ENCODE peak calls at places on chromosomes 3 and 15, in four cellular contexts. One of them, this sample, is unnamed.

GRCh38 chr3:157242836-157243235 is 82.9 kb upstream of the CCNL1 start:
- DNase-seq in K562: no peak
- DNase-seq in stomach: no peak
- DNase-seq in HCT116: no peak
- DNase-seq in this sample: no peak

GRCh38 chr15:48800811-48801460 is 9.9 kb downstream of the CEP152 start:
- DNase-seq in stomach: no peak
- DNase-seq in HCT116: no peak
- DNase-seq in K562: no peak
- DNase-seq in this sample: no peak

GRCh38 chr15:88900982-88901418 is 5.7 kb upstream of the HAPLN3 start:
- DNase-seq in stomach: no peak
- DNase-seq in HCT116: no peak
- DNase-seq in K562: no peak
- DNase-seq in this sample: no peak

GRCh38 chr15:79562538-79563298 is 130.6 kb downstream of the MINAR1 start:
- DNase-seq in K562: no peak
- DNase-seq in HCT116: no peak
- DNase-seq in stomach: no peak
- DNase-seq in this sample: no peak

GRCh38 chr3:50231581-50231980 is 4.4 kb upstream of the GNAI2 start:
- DNase-seq in stomach: no peak
- DNase-seq in HCT116: no peak
- DNase-seq in K562: no peak
- DNase-seq in this sample: no peak

GRCh38 chr15:32993285-32993684 is 201.2 kb downstream of the FMN1 start:
- DNase-seq in K562: no peak
- DNase-seq in stomach: no peak
- DNase-seq in HCT116: no peak
- DNase-seq in this sample: no peak

GRCh38 chr15:93859176-93859575 is 372.2 kb upstream of the MCTP2 start:
- DNase-seq in K562: no peak
- DNase-seq in stomach: no peak
- DNase-seq in HCT116: no peak
- DNase-seq in this sample: no peak

GRCh38 chr3:34066328-34066727 is 267.9 kb downstream of the PDCD6IP start:
- DNase-seq in K562: no peak
- DNase-seq in HCT116: no peak
- DNase-seq in stomach: no peak
- DNase-seq in this sample: no peak

GRCh38 chr3:162338514-162338913 is 841.9 kb downstream of the OTOL1 start:
- DNase-seq in K562: no peak
- DNase-seq in stomach: no peak
- DNase-seq in HCT116: no peak
- DNase-seq in this sample: no peak

GRCh38 chr15:61558172-61559146 is 329.4 kb upstream of the RORA start:
- DNase-seq in K562: no peak
- DNase-seq in stomach: no peak
- DNase-seq in HCT116: no peak
- DNase-seq in this sample: no peak

GRCh38 chr3:99439892-99440291 is 198.5 kb upstream of the COL8A1 start:
- DNase-seq in HCT116: no peak
- DNase-seq in K562: no peak
- DNase-seq in stomach: no peak
- DNase-seq in this sample: no peak

GRCh38 chr3:133977568-133977967 is 52.2 kb downstream of the SLCO2A1 start:
- DNase-seq in HCT116: no peak
- DNase-seq in stomach: no peak
- DNase-seq in K562: no peak
- DNase-seq in this sample: no peak

GRCh38 chr3:172034786-172035685 is 4.3 kb upstream of the FNDC3B start:
- DNase-seq in HCT116: peak
- DNase-seq in stomach: no peak
- DNase-seq in K562: peak
- DNase-seq in this sample: no peak

GRCh38 chr3:108845709-108846293 is 23.2 kb downstream of the TRAT1 start:
- DNase-seq in K562: no peak
- DNase-seq in HCT116: no peak
- DNase-seq in stomach: no peak
- DNase-seq in this sample: no peak

GRCh38 chr3:12879191-12879815 is 37.9 kb upstream of the RPL32 start:
- DNase-seq in K562: no peak
- DNase-seq in HCT116: no peak
- DNase-seq in stomach: no peak
- DNase-seq in this sample: no peak

GRCh38 chr3:174540081-174540480 is 319.1 kb upstream of the NAALADL2 start:
- DNase-seq in K562: no peak
- DNase-seq in HCT116: no peak
- DNase-seq in stomach: no peak
- DNase-seq in this sample: no peak

GRCh38 chr15:80404057-80404718 is at the start of gene ARNT2:
- DNase-seq in K562: no peak
- DNase-seq in stomach: no peak
- DNase-seq in HCT116: no peak
- DNase-seq in this sample: no peak

GRCh38 chr3:152269423-152270144 is 855 bp downstream of the MBNL1 start:
- DNase-seq in K562: peak
- DNase-seq in stomach: peak
- DNase-seq in HCT116: no peak
- DNase-seq in this sample: peak

GRCh38 chr15:38864827-38865604 is 300.4 kb upstream of the RASGRP1 start:
- DNase-seq in stomach: no peak
- DNase-seq in K562: no peak
- DNase-seq in HCT116: no peak
- DNase-seq in this sample: no peak

GRCh38 chr15:66803182-66803729 is 101.2 kb downstream of the SMAD6 start:
- DNase-seq in K562: peak
- DNase-seq in stomach: peak
- DNase-seq in HCT116: peak
- DNase-seq in this sample: peak

GRCh38 chr3:13114811-13115615 is 41.8 kb upstream of the IQSEC1 start:
- DNase-seq in HCT116: no peak
- DNase-seq in K562: no peak
- DNase-seq in stomach: no peak
- DNase-seq in this sample: no peak

GRCh38 chr15:68447209-68447608 is 15.2 kb upstream of the ITGA11 start:
- DNase-seq in HCT116: no peak
- DNase-seq in K562: no peak
- DNase-seq in stomach: no peak
- DNase-seq in this sample: no peak

GRCh38 chr15:41954036-41954435 is 18.3 kb downstream of the EHD4 start:
- DNase-seq in HCT116: no peak
- DNase-seq in stomach: no peak
- DNase-seq in K562: no peak
- DNase-seq in this sample: no peak

GRCh38 chr3:180564676-180565075 is 37.3 kb upstream of the TTC14 start:
- DNase-seq in K562: no peak
- DNase-seq in HCT116: no peak
- DNase-seq in stomach: no peak
- DNase-seq in this sample: no peak

GRCh38 chr15:64157599-64158125 is 5.2 kb downstream of the PPIB start:
- DNase-seq in K562: no peak
- DNase-seq in HCT116: no peak
- DNase-seq in stomach: no peak
- DNase-seq in this sample: no peak
- TF ChIP-seq POLR2A in K562: no peak
- TF ChIP-seq POLR2A in HCT116: no peak
- TF ChIP-seq POLR2A in stomach: no peak
- TF ChIP-seq POLR2A in this sample: no peak

GRCh38 chr3:8825153-8825825 is 55.9 kb upstream of the OXTR start:
- DNase-seq in stomach: no peak
- DNase-seq in K562: no peak
- DNase-seq in HCT116: no peak
- DNase-seq in this sample: no peak
- TF ChIP-seq POLR2AphosphoS5 in stomach: no peak
- TF ChIP-seq POLR2AphosphoS5 in K562: no peak
- TF ChIP-seq POLR2AphosphoS5 in HCT116: no peak
- TF ChIP-seq POLR2AphosphoS5 in this sample: no peak

DNA sequence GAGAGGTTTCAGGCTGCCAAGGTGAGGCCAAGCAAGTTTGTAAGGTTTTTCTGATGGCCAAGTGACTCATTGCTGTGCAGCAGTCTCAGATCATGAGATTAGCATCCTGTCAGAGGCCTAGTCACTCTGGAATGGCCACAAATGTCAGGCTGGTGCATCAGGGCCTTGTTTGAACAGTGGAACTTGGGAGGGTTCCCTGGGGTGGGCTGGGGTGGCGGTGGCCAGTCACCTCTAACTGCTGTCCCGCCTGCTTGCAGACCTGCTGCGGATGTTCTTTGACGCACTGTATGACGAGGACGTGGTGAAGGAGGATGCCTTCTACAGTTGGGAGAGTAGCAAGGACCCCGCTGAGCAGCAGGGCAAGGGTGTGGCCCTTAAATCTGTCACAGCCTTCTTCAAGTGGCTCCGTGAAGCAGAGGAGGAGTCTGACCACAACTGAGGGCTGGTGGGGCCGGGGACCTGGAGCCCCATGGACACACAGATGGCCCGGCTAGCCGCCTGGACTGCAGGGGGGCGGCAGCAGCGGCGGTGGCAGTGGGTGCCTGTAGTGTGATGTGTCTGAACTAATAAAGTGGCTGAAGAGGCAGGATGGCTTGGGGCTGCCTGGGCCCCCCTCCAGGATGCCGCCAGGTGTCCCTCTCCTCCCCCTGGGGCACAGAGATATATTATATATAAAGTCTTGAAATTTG is 2.8 kb upstream of the FAM131A start:
- DNase-seq in stomach: no peak
- DNase-seq in K562: no peak
- DNase-seq in HCT116: no peak
- DNase-seq in this sample: no peak
- TF ChIP-seq POLR2A in stomach: no peak
- TF ChIP-seq POLR2A in K562: no peak
- TF ChIP-seq POLR2A in HCT116: no peak
- TF ChIP-seq POLR2A in this sample: no peak

DNA sequence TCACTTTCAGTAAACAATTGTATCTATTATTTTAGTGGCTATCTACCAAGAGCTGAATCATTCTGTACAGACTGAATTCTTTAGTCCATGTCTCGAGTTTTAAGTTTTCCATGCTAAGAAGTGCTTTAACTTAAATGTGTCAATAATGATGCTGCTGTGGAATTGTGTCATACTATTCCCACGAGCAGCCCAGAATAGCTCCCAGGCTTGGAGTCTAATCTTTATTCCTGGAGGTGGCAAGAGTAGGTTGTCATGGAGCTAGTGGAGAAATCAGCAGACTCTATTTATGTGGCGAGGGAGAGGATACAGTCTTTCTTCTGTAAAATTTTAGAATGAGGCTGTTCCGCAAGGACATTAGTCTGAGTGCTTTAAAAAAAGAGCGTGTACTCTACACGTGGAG is 207.2 kb downstream of the ROBO2 start:
- DNase-seq in K562: no peak
- DNase-seq in stomach: no peak
- DNase-seq in HCT116: no peak
- DNase-seq in this sample: no peak
- TF ChIP-seq POLR2AphosphoS5 in K562: no peak
- TF ChIP-seq POLR2AphosphoS5 in stomach: no peak
- TF ChIP-seq POLR2AphosphoS5 in HCT116: no peak
- TF ChIP-seq POLR2AphosphoS5 in this sample: no peak

DNA sequence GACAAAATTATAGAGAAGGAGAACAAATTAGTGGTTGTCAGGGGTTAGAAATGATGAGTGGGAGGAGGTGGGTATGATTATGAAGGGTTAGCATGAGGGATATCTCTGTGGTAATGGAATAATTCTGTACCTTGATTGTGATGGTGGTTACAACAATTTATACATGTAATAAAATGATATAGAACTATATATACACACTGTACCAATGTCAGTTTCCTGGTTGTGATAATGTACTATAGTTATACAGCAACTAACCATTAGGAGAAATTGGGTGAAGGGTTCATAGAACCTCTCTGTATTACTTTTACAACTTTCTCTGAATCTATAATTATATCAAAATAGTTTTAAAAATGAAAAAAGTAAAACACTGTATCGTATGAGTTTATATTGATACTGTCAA is 148.1 kb downstream of the ZNF621 start:
- DNase-seq in stomach: no peak
- DNase-seq in HCT116: no peak
- DNase-seq in K562: no peak
- DNase-seq in this sample: no peak
- TF ChIP-seq POLR2A in stomach: no peak
- TF ChIP-seq POLR2A in HCT116: no peak
- TF ChIP-seq POLR2A in K562: no peak
- TF ChIP-seq POLR2A in this sample: no peak

GRCh38 chr3:9406856-9407626 is 9.6 kb downstream of the SETD5 start:
- DNase-seq in stomach: no peak
- DNase-seq in K562: no peak
- DNase-seq in HCT116: no peak
- DNase-seq in this sample: no peak

GRCh38 chr3:9408061-9408460 is 10.6 kb downstream of the SETD5 start:
- DNase-seq in stomach: no peak
- DNase-seq in K562: no peak
- DNase-seq in HCT116: no peak
- DNase-seq in this sample: no peak

GRCh38 chr3:9411302-9411701 is 13.9 kb downstream of the SETD5 start:
- DNase-seq in HCT116: no peak
- DNase-seq in K562: no peak
- DNase-seq in stomach: no peak
- DNase-seq in this sample: no peak

GRCh38 chr3:9409981-9410849 is 12.8 kb downstream of the SETD5 start:
- DNase-seq in stomach: no peak
- DNase-seq in HCT116: no peak
- DNase-seq in K562: no peak
- DNase-seq in this sample: no peak

DNA sequence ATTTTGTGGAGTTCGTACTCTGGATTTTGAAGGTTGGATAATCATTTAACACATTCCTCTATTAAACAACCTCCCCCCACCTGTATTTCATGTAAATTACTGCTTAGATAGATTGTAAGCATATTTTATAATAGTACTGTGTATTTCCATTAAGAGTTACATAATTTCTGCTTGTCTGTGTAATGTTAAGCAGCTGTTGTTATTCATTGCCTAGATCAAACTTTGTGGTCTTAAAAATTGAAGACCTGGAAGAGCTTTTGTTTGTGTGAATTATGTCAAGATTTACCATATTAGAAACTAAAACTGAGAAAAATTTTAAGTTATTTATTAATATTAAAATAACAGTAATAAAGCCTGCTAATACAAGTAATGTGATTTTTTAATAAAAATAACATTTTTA is 11.1 kb downstream of the SETD5 start:
- DNase-seq in K562: no peak
- DNase-seq in stomach: no peak
- DNase-seq in HCT116: no peak
- DNase-seq in this sample: no peak
- TF ChIP-seq POLR2AphosphoS5 in K562: no peak
- TF ChIP-seq POLR2AphosphoS5 in stomach: no peak
- TF ChIP-seq POLR2AphosphoS5 in HCT116: no peak
- TF ChIP-seq POLR2AphosphoS5 in this sample: no peak

This sample was measured in prostate gland.